ENCODE peak calls at places on chromosomes 11 and 22, in nine cellular contexts. Q, D, H, G, Z, N, E, X and O are unnamed samples.

GRCh38 chr11:27642954-27643353 is 57.3 kb downstream of the BDNF start:
- DNase-seq in Q (no peak), G (no peak), E (no peak), H (no peak), N (no peak), Z (no peak), D (no peak), X (no peak), O (no peak)

GRCh38 chr11:47268448-47269001 is 1.4 kb upstream of the MADD start:
- DNase-seq in E (no peak), H (no peak), D (no peak), G (no peak), Q (no peak), X (no peak), N (no peak), Z (no peak), O (no peak)

GRCh38 chr11:13110145-13110544 is 101.0 kb downstream of the RASSF10 start:
- DNase-seq in Q (no peak), H (no peak), D (no peak), Z (no peak), E (no peak), N (no peak), G (no peak), X (no peak), O (no peak)

GRCh38 chr11:358129-358805 is 11.0 kb upstream of the B4GALNT4 start:
- DNase-seq in H (no peak), G (no peak), N (no peak), Q (no peak), E (no peak), Z (no peak), D (no peak), X (no peak), O (no peak)

GRCh38 chr11:114366331-114367243 is 33.7 kb downstream of the C11orf71 start:
- DNase-seq in X (no peak), E (no peak), N (peak; percentile 32), Z (no peak), H (no peak), G (peak; percentile 84), Q (peak; percentile 38), D (no peak), O (no peak)

GRCh38 chr11:134452026-134452848 is 40.2 kb upstream of the B3GAT1 start:
- DNase-seq in E (no peak), G (no peak), X (peak; percentile 90), Q (no peak), H (no peak), Z (no peak), N (no peak), D (no peak), O (no peak)

GRCh38 chr11:68684385-68685356 is at the start of gene GAL:
- DNase-seq in H (no peak), N (peak; percentile 24), E (no peak), Z (no peak), Q (no peak), X (no peak), G (no peak), D (no peak), O (no peak)

GRCh38 chr22:38465673-38466490 is 2.0 kb upstream of the KDELR3 start:
- DNase-seq in N (no peak), D (no peak), Q (no peak), X (no peak), E (no peak), Z (no peak), G (no peak), H (peak; percentile 89), O (no peak)

GRCh38 chr11:85685131-85685819 is 720 bp downstream of the CCDC89 start:
- DNase-seq in D (no peak), X (no peak), H (peak; percentile 35), Q (no peak), E (no peak), N (no peak), G (no peak), Z (no peak), O (no peak)

GRCh38 chr11:126538071-126538470 is 182.6 kb downstream of the ST3GAL4 start:
- DNase-seq in G (no peak), Z (peak; percentile 69), Q (no peak), N (no peak), X (no peak), E (no peak), H (no peak), D (no peak), O (no peak)